ENCODE peak calls at places on chromosomes 1 and 21, in four cellular contexts. B, T, V and N are unnamed samples.

GRCh38 chr21:17903029-17903806 is 84.1 kb upstream of the C21orf91 start:
- DNase-seq in T (no peak), B (no peak), V (no peak), N (no peak)

GRCh38 chr1:247077234-247077633 is 1.4 kb downstream of the ZNF670 start:
- DNase-seq in V (no peak), B (no peak), T (no peak), N (no peak)

GRCh38 chr21:45794040-45794439 is 150.5 kb downstream of the PCBP3 start:
- DNase-seq in T (no peak), B (no peak), V (no peak), N (no peak)

GRCh38 chr1:55887103-55887712 is 672.0 kb upstream of the USP24 start:
- DNase-seq in B (no peak), T (no peak), V (no peak), N (no peak)

GRCh38 chr1:111620412-111620971 is 903 bp downstream of the RAP1A start:
- DNase-seq in T (no peak), V (no peak), B (peak; percentile 60), N (peak; percentile 74)

GRCh38 chr1:201216395-201217085 is 25.9 kb downstream of the IGFN1 start:
- DNase-seq in B (no peak), T (no peak), V (no peak), N (no peak)

GRCh38 chr1:89198500-89199072 is at the start of gene GBP4:
- DNase-seq in B (no peak), V (peak; percentile 69), T (no peak), N (no peak)

GRCh38 chr1:3529099-3529729 is 74.7 kb downstream of the ARHGEF16 start:
- DNase-seq in V (no peak), B (no peak), T (no peak), N (no peak)

GRCh38 chr1:204493145-204493881 is 1.3 kb downstream of the PIK3C2B start:
- DNase-seq in V (no peak), B (peak; percentile 74), T (peak; percentile 73), N (no peak)

DNA sequence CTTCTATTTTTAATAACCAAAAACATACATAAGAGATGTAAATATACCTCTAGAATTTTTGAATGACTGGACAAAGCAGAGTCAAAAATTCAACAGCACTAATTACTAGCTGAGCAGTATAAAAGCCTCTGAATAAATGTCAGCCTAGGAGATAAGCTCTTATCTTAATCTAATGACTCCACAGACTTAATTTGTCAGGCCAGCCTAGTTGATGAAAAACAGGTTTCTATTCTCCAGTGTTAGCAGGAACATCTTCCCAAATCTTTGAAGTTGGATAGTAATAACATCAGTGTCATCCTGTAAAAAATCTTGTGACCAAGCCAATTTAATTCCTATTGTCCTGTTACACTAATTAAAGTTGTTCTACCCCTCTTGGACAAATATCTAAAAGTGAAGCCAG is 41.1 kb downstream of the LMO4 start:
- DNase-seq in V (no peak), B (no peak), T (no peak), N (no peak)
- TF ChIP-seq HDAC6 in V (no peak), B (no peak), T (no peak), N (no peak)

DNA sequence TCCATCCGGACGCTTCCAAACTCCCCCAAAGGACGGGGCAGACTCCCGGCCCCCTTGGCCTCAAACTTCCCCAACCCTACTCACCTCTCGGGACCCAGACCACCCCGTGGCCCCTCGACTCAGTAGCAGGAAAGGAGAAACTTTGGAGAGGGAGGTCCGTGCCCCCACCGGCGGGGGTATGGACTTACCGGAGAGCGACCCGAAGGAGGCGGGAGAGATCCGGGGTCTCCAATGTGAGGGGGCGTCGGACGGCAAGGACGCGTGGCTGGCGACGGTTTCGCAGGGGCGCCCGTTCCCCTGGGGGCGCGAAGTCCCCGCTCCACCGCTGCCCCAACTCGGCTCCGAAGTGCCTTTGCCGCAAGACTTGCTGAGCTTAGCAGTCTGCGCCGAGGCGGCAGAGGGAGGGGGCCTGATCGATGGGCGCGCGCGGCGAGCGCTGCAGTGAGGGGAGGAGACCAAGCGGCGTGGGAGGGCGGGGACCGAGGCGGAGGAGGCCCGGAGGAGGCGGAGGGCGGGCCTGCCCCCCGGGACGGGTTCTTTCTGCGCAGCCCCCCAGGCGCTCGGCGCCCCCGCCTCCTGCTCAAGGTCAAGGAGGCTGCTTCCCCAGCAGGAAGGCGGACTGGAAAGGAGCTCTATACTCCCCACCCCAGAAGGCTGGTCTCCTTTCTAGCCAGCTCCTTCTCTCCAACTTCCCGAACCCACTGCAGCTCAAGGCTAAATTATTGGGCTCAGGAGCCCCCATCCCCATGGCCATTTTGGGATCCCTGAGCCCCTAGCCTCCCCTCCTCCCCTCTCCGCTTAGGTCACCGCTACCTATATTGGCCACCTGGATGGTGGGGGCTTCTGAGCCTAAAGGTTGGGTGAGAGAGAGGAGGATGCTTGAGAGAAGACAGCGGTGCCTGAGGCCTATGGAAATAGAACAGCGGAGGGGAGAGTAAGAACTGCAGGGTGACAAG is at the start of gene SYT2:
- DNase-seq in T (no peak), B (peak; percentile 81), V (no peak), N (peak; percentile 32)
- TF ChIP-seq HDAC6 in T (no peak), B (no peak), V (no peak), N (no peak)

DNA sequence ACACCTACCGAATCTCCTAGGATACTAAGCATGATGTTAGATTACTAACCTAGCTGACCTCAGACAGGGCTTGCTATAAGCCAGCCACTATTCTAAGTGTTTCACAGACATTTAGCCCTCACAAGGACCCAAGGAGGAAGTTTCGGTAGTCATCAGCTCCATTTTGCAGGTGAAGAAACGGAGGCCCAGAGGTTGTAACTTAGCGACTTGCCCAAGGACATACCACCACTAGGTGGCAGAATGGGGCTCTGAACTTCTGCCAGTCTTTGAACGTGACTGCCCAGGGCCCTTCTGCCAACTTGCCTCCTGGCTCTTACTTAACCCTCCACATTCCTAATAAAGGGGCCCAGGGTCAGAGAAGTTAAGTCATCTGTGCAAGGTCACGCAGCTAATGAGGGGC is 283.5 kb downstream of the C1orf94 start:
- DNase-seq in B (peak; percentile 85), V (peak; percentile 31), T (peak; percentile 21), N (peak; percentile 62)
- TF ChIP-seq HDAC6 in B (no peak), V (no peak), T (no peak), N (no peak)

GRCh38 chr1:25196830-25197229 is 35.5 kb downstream of the SYF2 start:
- DNase-seq in T (no peak), B (no peak), V (no peak), N (no peak)

GRCh38 chr1:25197235-25197930 is 34.9 kb downstream of the SYF2 start:
- DNase-seq in T (peak; percentile 72), B (no peak), V (no peak), N (no peak)

GRCh38 chr1:25197982-25198681 is 34.2 kb downstream of the SYF2 start:
- DNase-seq in T (peak; percentile 82), B (no peak), V (no peak), N (no peak)

GRCh38 chr1:25199876-25200620 is 32.3 kb downstream of the SYF2 start:
- DNase-seq in T (no peak), V (no peak), B (no peak), N (no peak)

DNA sequence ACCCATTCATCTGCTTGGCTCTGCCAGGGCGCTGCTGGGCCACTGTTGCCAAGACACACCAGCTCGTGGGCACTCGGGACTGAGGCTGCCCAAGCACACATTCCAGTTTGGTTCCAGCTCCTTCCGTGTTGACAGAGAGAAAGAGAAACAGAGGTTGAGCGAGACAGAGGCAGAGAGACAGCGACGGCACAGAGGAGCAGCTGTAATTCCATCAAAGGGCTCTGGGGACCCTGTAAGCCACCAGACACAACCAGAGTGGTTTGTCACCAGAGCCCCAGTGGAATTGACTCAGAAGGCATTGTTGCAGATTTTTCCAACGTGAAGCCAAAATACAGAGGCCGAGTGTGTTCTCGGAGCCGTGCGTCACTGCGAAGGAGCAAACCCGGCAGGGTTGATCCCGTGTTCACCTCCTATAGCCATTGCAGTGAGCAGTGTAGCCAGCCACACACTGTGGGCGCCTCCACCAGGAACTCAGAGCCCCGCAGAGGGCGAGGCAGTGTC is 33.5 kb downstream of the SYF2 start:
- DNase-seq in B (no peak), V (no peak), T (peak; percentile 54), N (peak; percentile 23)
- TF ChIP-seq HDAC6 in B (no peak), V (no peak), T (no peak), N (no peak)

GRCh38 chr1:102580806-102581205 is 527.5 kb downstream of the COL11A1 start:
- DNase-seq in V (no peak), B (no peak), T (no peak), N (no peak)

DNA sequence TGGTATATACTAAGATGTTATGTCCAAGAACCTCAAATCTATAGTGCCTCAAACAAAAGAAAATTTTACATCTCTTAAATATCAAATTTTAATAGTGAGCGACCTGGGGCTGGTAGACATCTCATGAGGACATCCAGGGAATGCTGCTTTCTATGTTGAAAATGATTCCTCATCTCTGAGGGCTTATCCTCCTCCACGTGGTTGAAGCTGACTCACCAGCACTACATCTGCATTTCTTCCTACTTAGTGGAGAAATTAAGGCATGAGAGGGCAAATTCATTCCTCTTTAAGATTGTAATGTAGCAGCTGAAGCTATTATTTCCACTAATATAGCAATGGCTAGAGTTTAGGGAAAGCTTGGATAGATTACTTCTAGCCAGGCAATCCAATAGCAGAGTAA is 529.5 kb downstream of the COL11A1 start:
- DNase-seq in B (no peak), T (no peak), V (no peak), N (no peak)
- TF ChIP-seq HDAC6 in B (no peak), T (no peak), V (no peak), N (no peak)

GRCh38 chr1:117067528-117068370 is 7.6 kb downstream of the TTF2 start:
- DNase-seq in T (peak; percentile 34), V (peak; percentile 28), B (no peak), N (peak; percentile 76)
- TF ChIP-seq HDAC6 in T (no peak), V (no peak), B (no peak), N (no peak)